ENCODE peak calls at places on chromosomes 11 and 22, in nine cellular contexts. T, Y, L, M, I, E, S, B and P are unnamed samples.

GRCh38 chr11:94100253-94100652 is 28.4 kb upstream of the PANX1 start:
- DNase-seq in T (no peak), Y (no peak), L (no peak), M (no peak), I (no peak), E (no peak), S (no peak), B (no peak), P (no peak)

GRCh38 chr22:36405671-36406070 is 17.9 kb upstream of the MYH9 start:
- DNase-seq in T (no peak), Y (no peak), L (no peak), M (peak), I (peak), E (no peak), S (peak), B (no peak), P (no peak)

GRCh38 chr22:39176673-39177455 is 24.4 kb upstream of the CBX7 start:
- DNase-seq in T (no peak), Y (no peak), L (no peak), M (no peak), I (no peak), E (no peak), S (no peak), B (no peak), P (no peak)

GRCh38 chr11:45411221-45411946 is 125.2 kb upstream of the SYT13 start:
- DNase-seq in T (no peak), Y (peak), L (no peak), M (no peak), I (no peak), E (no peak), S (peak), B (no peak), P (no peak)

GRCh38 chr22:20509344-20510047 is 2.1 kb downstream of the MED15 start:
- DNase-seq in T (no peak), Y (peak), L (peak), M (peak), I (peak), E (no peak), S (peak), B (peak), P (peak)

GRCh38 chr22:38963872-38964271 is 6.5 kb downstream of the APOBEC3A start:
- DNase-seq in T (no peak), Y (no peak), L (no peak), M (no peak), I (no peak), E (no peak), S (no peak), B (no peak), P (no peak)

GRCh38 chr11:45023065-45023365 is 72.3 kb upstream of the TP53I11 start:
- DNase-seq in T (no peak), Y (no peak), L (no peak), M (no peak), I (no peak), E (no peak), S (no peak), B (no peak), P (no peak)

GRCh38 chr22:38032681-38033521 is 24.3 kb upstream of the PICK1 start:
- DNase-seq in T (no peak), Y (peak), L (peak), M (no peak), I (no peak), E (no peak), S (peak), B (no peak), P (no peak)

GRCh38 chr11:69939551-69940245 is 120.5 kb upstream of the FGF3 start:
- DNase-seq in T (no peak), Y (no peak), L (no peak), M (no peak), I (no peak), E (no peak), S (peak), B (no peak), P (no peak)

GRCh38 chr11:118305726-118306125 is 1.2 kb downstream of the CD3E start:
- DNase-seq in T (no peak), Y (no peak), L (no peak), M (no peak), I (peak), E (no peak), S (no peak), B (no peak), P (no peak)

GRCh38 chr11:6362868-6363678 is 27.2 kb upstream of the SMPD1 start:
- DNase-seq in T (peak), Y (peak), L (peak), M (peak), I (peak), E (peak), S (peak), B (peak), P (peak)

GRCh38 chr22:37818397-37819099 is 4.6 kb upstream of the GALR3 start:
- DNase-seq in T (no peak), Y (peak), L (no peak), M (peak), I (peak), E (no peak), S (peak), B (no peak), P (no peak)

GRCh38 chr11:26229270-26229669 is 102.7 kb upstream of the ANO3 start:
- DNase-seq in T (no peak), Y (peak), L (peak), M (no peak), I (no peak), E (no peak), S (peak), B (no peak), P (no peak)

GRCh38 chr22:43256569-43257360 is 69.8 kb upstream of the TTLL12 start:
- DNase-seq in T (no peak), Y (no peak), L (no peak), M (no peak), I (no peak), E (no peak), S (no peak), B (no peak), P (no peak)
- H3K4me3 ChIP-seq in T (no peak), Y (no peak), L (no peak), M (no peak), I (no peak), E (no peak), S (no peak), B (no peak), P (no peak)

GRCh38 chr22:18112440-18112839 is 1.8 kb downstream of the TUBA8 start:
- DNase-seq in T (no peak), Y (no peak), L (no peak), M (no peak), I (no peak), E (no peak), S (no peak), B (no peak), P (no peak)

GRCh38 chr22:18110194-18110943 is at the start of gene TUBA8:
- DNase-seq in T (peak), Y (no peak), L (no peak), M (peak), I (no peak), E (no peak), S (peak), B (peak), P (no peak)

GRCh38 chr22:18111759-18112330 is 1.2 kb downstream of the TUBA8 start:
- DNase-seq in T (no peak), Y (no peak), L (no peak), M (no peak), I (no peak), E (no peak), S (no peak), B (no peak), P (no peak)

GRCh38 chr22:18109410-18110193 is 1.0 kb upstream of the TUBA8 start:
- DNase-seq in T (no peak), Y (no peak), L (no peak), M (peak), I (no peak), E (no peak), S (no peak), B (no peak), P (no peak)

GRCh38 chr22:18110944-18111758 is 542 bp downstream of the TUBA8 start:
- DNase-seq in T (no peak), Y (no peak), L (no peak), M (no peak), I (no peak), E (no peak), S (no peak), B (no peak), P (no peak)
- H3K4me3 ChIP-seq in T (peak), Y (peak), L (peak), M (peak), I (peak), E (peak), S (peak), B (peak), P (peak)

GRCh38 chr11:27473017-27473406 is 422 bp upstream of the LGR4 start:
- DNase-seq in T (no peak), Y (no peak), L (no peak), M (no peak), I (no peak), E (no peak), S (no peak), B (no peak), P (no peak)
- H3K4me3 ChIP-seq in T (no peak), Y (peak), L (peak), M (no peak), I (no peak), E (peak), S (peak), B (no peak), P (peak)

GRCh38 chr22:48098936-48099245 is 1336.4 kb downstream of the TBC1D22A start:
- DNase-seq in T (no peak), Y (no peak), L (no peak), M (no peak), I (no peak), E (no peak), S (no peak), B (no peak), P (no peak)
- H3K4me3 ChIP-seq in T (no peak), Y (no peak), L (no peak), M (peak), I (peak), E (no peak), S (no peak), B (no peak), P (no peak)

DNA sequence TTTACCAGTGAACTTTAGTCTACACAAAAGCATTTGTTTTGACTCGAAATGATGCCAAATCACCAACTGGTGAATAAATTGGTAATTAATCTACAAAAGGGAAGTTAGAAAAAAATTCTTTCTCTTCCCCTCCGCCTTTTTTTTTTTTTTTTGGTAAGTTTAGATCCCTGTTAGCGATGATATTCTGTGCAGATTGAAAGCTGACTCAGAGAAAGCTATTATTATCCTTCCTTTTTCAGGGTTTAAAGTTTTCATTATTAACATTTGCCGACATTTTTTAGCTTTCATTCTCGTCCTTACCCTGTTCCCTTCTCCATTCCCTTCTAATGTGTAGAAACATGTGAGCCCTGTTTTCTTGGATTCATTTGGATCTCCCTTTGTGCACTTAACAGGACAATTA is 16.8 kb upstream of the NUP160 start:
- DNase-seq in T (no peak), Y (peak), L (no peak), M (no peak), I (no peak), E (no peak), S (no peak), B (no peak), P (no peak)
- H3K4me3 ChIP-seq in T (no peak), Y (no peak), L (no peak), M (peak), I (no peak), E (no peak), S (no peak), B (no peak), P (no peak)

DNA sequence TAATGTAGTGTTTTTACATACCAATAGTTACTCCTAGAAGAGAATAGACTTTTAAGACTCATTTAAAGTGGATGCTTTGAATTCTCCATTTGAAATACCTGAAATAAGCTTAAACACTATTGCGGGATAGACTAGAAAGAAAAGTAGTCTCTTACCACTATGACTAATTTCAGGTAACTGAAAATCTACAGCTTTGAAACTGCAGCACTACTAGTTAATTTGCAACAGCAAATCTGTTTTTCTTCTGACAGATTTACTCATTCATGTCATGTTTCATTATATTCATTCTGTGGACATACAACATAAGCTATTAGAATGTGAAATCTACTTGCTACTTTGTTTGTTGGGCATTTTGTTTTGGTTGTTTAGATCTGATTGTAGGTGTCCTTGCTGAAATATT is 153.6 kb downstream of the MAML2 start:
- DNase-seq in T (no peak), Y (no peak), L (no peak), M (peak), I (no peak), E (no peak), S (no peak), B (no peak), P (no peak)
- H3K4me3 ChIP-seq in T (no peak), Y (no peak), L (no peak), M (no peak), I (no peak), E (no peak), S (no peak), B (no peak), P (no peak)

GRCh38 chr11:12413141-12414055 is 36.0 kb downstream of the PARVA start:
- DNase-seq in T (no peak), Y (no peak), L (no peak), M (no peak), I (no peak), E (no peak), S (no peak), B (no peak), P (no peak)
- H3K4me3 ChIP-seq in T (no peak), Y (no peak), L (peak), M (no peak), I (no peak), E (no peak), S (no peak), B (no peak), P (no peak)

GRCh38 chr11:117231637-117232021 is 244 bp downstream of the PCSK7 start:
- DNase-seq in T (no peak), Y (no peak), L (no peak), M (no peak), I (no peak), E (no peak), S (no peak), B (no peak), P (no peak)

GRCh38 chr11:117229411-117229810 is 2.5 kb downstream of the PCSK7 start:
- DNase-seq in T (no peak), Y (no peak), L (no peak), M (no peak), I (no peak), E (no peak), S (no peak), B (no peak), P (no peak)

GRCh38 chr11:117230286-117230961 is 1.4 kb downstream of the PCSK7 start:
- DNase-seq in T (no peak), Y (peak), L (no peak), M (peak), I (peak), E (no peak), S (peak), B (no peak), P (no peak)

GRCh38 chr11:117230981-117231636 is 764 bp downstream of the PCSK7 start:
- DNase-seq in T (no peak), Y (no peak), L (no peak), M (no peak), I (no peak), E (no peak), S (no peak), B (no peak), P (no peak)

DNA sequence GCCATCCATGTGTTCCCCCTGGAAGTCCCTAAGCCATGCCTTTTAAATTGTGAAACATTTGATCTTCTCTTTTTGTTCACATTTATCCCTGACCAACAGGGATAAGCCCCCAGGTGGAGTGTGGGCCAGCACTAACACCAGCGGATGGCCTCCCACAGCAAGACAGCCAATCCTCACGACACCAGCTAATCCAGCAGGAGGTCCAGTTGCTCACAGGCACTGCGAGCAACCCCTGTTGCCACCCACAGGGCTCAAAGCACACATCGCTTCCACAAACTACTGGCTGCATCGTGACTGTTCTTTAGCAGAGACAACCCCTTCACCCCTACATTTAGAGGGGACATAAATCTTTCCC is 2.0 kb downstream of the PCSK7 start:
- DNase-seq in T (no peak), Y (no peak), L (no peak), M (no peak), I (peak), E (no peak), S (no peak), B (no peak), P (no peak)
- H3K4me3 ChIP-seq in T (no peak), Y (no peak), L (no peak), M (no peak), I (peak), E (no peak), S (no peak), B (no peak), P (no peak)

GRCh38 chr11:119378851-119379465 is 2.5 kb downstream of the USP2 start:
- DNase-seq in T (no peak), Y (no peak), L (no peak), M (no peak), I (no peak), E (no peak), S (no peak), B (no peak), P (no peak)

GRCh38 chr11:119380160-119380815 is 1.2 kb downstream of the USP2 start:
- DNase-seq in T (no peak), Y (no peak), L (no peak), M (no peak), I (no peak), E (no peak), S (no peak), B (no peak), P (no peak)

GRCh38 chr11:119376197-119376847 is 5.2 kb downstream of the USP2 start:
- DNase-seq in T (no peak), Y (no peak), L (no peak), M (no peak), I (no peak), E (no peak), S (no peak), B (peak), P (no peak)

GRCh38 chr11:119377112-119377901 is 4.2 kb downstream of the USP2 start:
- DNase-seq in T (no peak), Y (no peak), L (no peak), M (no peak), I (no peak), E (no peak), S (no peak), B (no peak), P (no peak)

GRCh38 chr11:119377961-119378667 is 3.4 kb downstream of the USP2 start:
- DNase-seq in T (no peak), Y (no peak), L (no peak), M (no peak), I (no peak), E (no peak), S (no peak), B (no peak), P (no peak)
- H3K4me3 ChIP-seq in T (no peak), Y (no peak), L (no peak), M (no peak), I (no peak), E (no peak), S (peak), B (no peak), P (no peak)